ENCODE peak calls at places on chromosomes 4 and X, in ten cellular contexts. S, E, H, Z, J, B, U, F, D and R are unnamed samples.

GRCh38 chr4:148043990-148044645 is 312.2 kb downstream of the ARHGAP10 start:
- DNase-seq in D (no peak), F (no peak), U (peak; percentile 82), Z (no peak), E (no peak), J (no peak), H (no peak), S (no peak), B (peak; percentile 76), R (no peak)

GRCh38 chr4:10666616-10667015 is 18.0 kb downstream of the CLNK start:
- DNase-seq in J (no peak), H (no peak), Z (no peak), E (no peak), F (no peak), B (no peak), U (no peak), D (no peak), S (no peak), R (no peak)

GRCh38 chr4:33592701-33593100 is 2651.6 kb downstream of the ARAP2 start:
- DNase-seq in J (peak; percentile 8), U (no peak), F (no peak), E (no peak), H (peak; percentile 2), S (no peak), D (peak; percentile 1), B (no peak), Z (no peak), R (no peak)

GRCh38 chr4:100240008-100240407 is 49.7 kb upstream of the DDIT4L start:
- DNase-seq in H (no peak), B (no peak), E (no peak), D (no peak), F (no peak), S (peak; percentile 19), Z (no peak), J (peak; percentile 8), U (no peak), R (no peak)

GRCh38 chr4:25509656-25510055 is 132.6 kb downstream of the ANAPC4 start:
- DNase-seq in S (no peak), F (no peak), B (no peak), E (no peak), Z (no peak), J (no peak), U (no peak), H (no peak), D (no peak), R (no peak)

GRCh38 chr4:147958057-147958456 is 226.2 kb downstream of the ARHGAP10 start:
- DNase-seq in F (no peak), H (no peak), Z (no peak), S (peak; percentile 10), E (no peak), J (no peak), B (no peak), U (no peak), D (no peak), R (no peak)

GRCh38 chr4:90148574-90149170 is 21.5 kb downstream of the CCSER1 start:
- DNase-seq in D (no peak), U (no peak), B (no peak), J (no peak), S (no peak), F (no peak), H (no peak), E (no peak), Z (no peak), R (no peak)

GRCh38 chr4:6196324-6196723 is 4.0 kb downstream of the JAKMIP1 start:
- DNase-seq in S (no peak), D (no peak), J (no peak), E (no peak), B (no peak), U (no peak), Z (no peak), F (no peak), H (no peak), R (no peak)

GRCh38 chr4:150181536-150181935 is 103.3 kb downstream of the DCLK2 start:
- DNase-seq in H (peak; percentile 43), D (no peak), U (no peak), Z (no peak), B (no peak), S (peak; percentile 82), J (peak; percentile 73), F (no peak), E (no peak), R (no peak)

GRCh38 chr4:38562751-38563198 is 101.2 kb upstream of the KLF3 start:
- DNase-seq in D (no peak), U (peak; percentile 27), Z (no peak), H (no peak), S (peak; percentile 68), E (no peak), J (peak; percentile 90), B (no peak), F (peak; percentile 32), R (no peak)

GRCh38 chrX:95585321-95585720 is 1099.3 kb upstream of the DIAPH2 start:
- DNase-seq in F (no peak), J (no peak), U (no peak), E (no peak), B (no peak), S (no peak), H (no peak), D (no peak), Z (no peak), R (no peak)

GRCh38 chrX:13764284-13764683 is 29.7 kb downstream of the OFD1 start:
- DNase-seq in B (no peak), U (no peak), H (no peak), E (no peak), J (no peak), S (no peak), D (no peak), F (no peak), Z (no peak), R (no peak)

GRCh38 chrX:153622661-153623309 is 23.8 kb upstream of the CCNQ start:
- DNase-seq in H (no peak), J (no peak), E (no peak), Z (no peak), B (peak; percentile 69), D (no peak), F (no peak), U (no peak), S (no peak), R (no peak)

GRCh38 chr4:1667273-1667672 is 16.8 kb downstream of the FAM53A start:
- DNase-seq in F (no peak), B (no peak), D (no peak), U (no peak), S (no peak), E (no peak), Z (no peak), J (no peak), H (no peak), R (no peak)

GRCh38 chrX:14802943-14803710 is 69.7 kb downstream of the FANCB start:
- DNase-seq in B (no peak), H (no peak), F (no peak), Z (no peak), J (peak; percentile 46), E (no peak), U (no peak), S (peak; percentile 33), D (no peak), R (no peak)

GRCh38 chr4:121213940-121214339 is 49.8 kb upstream of the TNIP3 start:
- DNase-seq in J (no peak), B (no peak), Z (no peak), D (no peak), S (no peak), F (no peak), H (no peak), E (no peak), U (no peak), R (no peak)

GRCh38 chrX:85115252-85115651 is 111.6 kb downstream of the APOOL start:
- DNase-seq in B (no peak), H (no peak), U (no peak), Z (no peak), F (no peak), J (no peak), S (no peak), E (no peak), D (no peak), R (no peak)

GRCh38 chr4:141131738-141132688 is 1.3 kb downstream of the RNF150 start:
- DNase-seq in Z (peak; percentile 74), B (no peak), U (peak; percentile 24), H (peak; percentile 33), E (peak; percentile 49), S (no peak), J (no peak), F (peak; percentile 3), D (no peak), R (no peak)

DNA sequence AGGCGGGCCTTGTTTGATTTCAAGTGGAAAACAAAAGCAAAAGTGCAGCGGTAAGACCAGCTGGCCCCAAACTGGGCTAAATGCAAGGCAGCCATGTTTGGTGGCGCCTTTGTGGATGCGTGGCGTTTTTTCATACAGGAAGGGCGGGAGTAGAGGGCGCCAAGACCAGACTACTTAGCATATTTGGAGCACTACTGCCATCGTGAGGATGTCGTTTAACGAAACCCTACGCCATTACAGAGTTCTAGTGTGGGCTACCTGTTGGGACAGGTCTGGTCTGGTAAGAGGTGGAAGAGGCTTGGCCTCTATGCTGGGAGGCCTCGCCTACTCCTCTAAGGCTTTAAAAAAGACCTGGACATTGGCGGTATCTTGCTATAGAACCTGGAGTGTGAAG is 230.7 kb upstream of the STK26 start:
- DNase-seq in F (no peak), E (peak; percentile 91), Z (no peak), J (no peak), S (no peak), U (peak; percentile 82), H (peak; percentile 92), B (no peak), D (no peak), R (peak; percentile 47)
- H3K4me3 ChIP-seq in F (no peak overlapping the region), E (peak overlapping the region; percentile 28), Z (no peak overlapping the region), J (no peak overlapping the region), S (no peak overlapping the region), U (peak overlapping the region; percentile 65), H (peak overlapping the region; percentile 41), B (peak overlapping the region; percentile 38), D (no peak overlapping the region), R (no peak overlapping the region)

GRCh38 chr4:137819964-137820383 is 287.7 kb upstream of the PCDH18 start:
- DNase-seq in D (peak; percentile 54), S (peak; percentile 78), H (peak; percentile 60), U (no peak), J (peak; percentile 79), B (no peak), Z (peak; percentile 76), E (no peak), F (peak; percentile 25), R (peak; percentile 61)
- TF ChIP-seq CTCF in D (peak; percentile 90), S (peak; percentile 69), H (peak; percentile 64), U (peak; percentile 40), J (peak; percentile 84), B (peak; percentile 56), Z (peak; percentile 92), E (no peak), F (peak; percentile 51), R (peak; percentile 55)

GRCh38 chrX:66164470-66164869 is 423 bp downstream of the HEPH start:
- DNase-seq in J (no peak), D (no peak), B (no peak), U (no peak), Z (no peak), F (no peak), S (no peak), H (no peak), E (no peak), R (no peak)
- H3K4me3 ChIP-seq in J (peak overlapping the region; percentile 56), D (no peak overlapping the region), B (no peak overlapping the region), U (peak overlapping the region; percentile 22), Z (peak overlapping the region; percentile 96), F (no peak overlapping the region), S (peak overlapping the region; percentile 34), H (peak overlapping the region; percentile 8), E (peak overlapping the region; percentile 21), R (no peak overlapping the region)

DNA sequence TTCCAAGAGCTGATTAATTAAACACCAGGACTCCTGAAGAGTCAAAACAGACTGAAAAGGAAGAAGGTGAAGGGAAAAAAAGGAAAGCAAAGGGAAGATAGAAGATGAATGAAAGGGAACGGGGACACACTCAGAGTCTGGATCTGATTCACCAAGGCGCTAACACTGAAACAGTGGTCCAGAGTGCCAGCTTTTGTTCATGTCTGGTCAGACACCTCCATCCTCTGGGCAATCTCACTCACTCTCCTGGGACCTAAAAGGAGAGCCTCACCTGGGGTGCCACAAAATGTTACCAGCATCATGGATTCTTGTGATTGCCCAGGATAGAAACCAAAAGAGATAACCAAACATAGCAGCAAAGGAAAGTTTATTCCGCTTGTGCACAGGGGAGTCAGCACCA is 120.3 kb upstream of the AFF2 start:
- DNase-seq in Z (no peak), U (no peak), J (no peak), F (no peak), B (no peak), S (no peak), E (no peak), D (peak; percentile 61), H (no peak), R (no peak)
- TF ChIP-seq CTCF in Z (no peak), U (no peak), J (no peak), F (no peak), B (no peak), S (no peak), E (no peak), D (peak; percentile 49), H (no peak), R (no peak)